ENCODE peak calls at places on chromosome 9, in six cellular contexts. J is hypothalamus; M is kidney tubule cell; V is effector memory CD8-positive, alpha-beta T cell; N is mucosa of gallbladder; B is GM04504. W is an unnamed sample.
A peak's percentile ranks its signal among the peaks of the same experiment; 100 is the strongest.

GRCh38 chr9:127974002-127974768 is 6.6 kb downstream of the EEIG1 start:
- DNase-seq in J (no peak), M (no peak), V (no peak), N (no peak), B (no peak), W (no peak)

GRCh38 chr9:129402931-129403742 is 217.8 kb downstream of the C9orf50 start:
- DNase-seq in J (no peak), M (no peak), V (no peak), N (no peak), B (no peak), W (no peak)

GRCh38 chr9:106350777-106351176 is 512.2 kb upstream of the ZNF462 start:
- DNase-seq in J (no peak), M (no peak), V (no peak), N (no peak), B (no peak), W (no peak)

GRCh38 chr9:70410368-70410767 is 4.1 kb downstream of the KLF9 start:
- DNase-seq in J (no peak), M (peak; percentile 54), V (no peak), N (no peak), B (no peak), W (no peak)

GRCh38 chr9:128192601-128193371 is 1.4 kb upstream of the CIZ1 start:
- DNase-seq in J (peak; percentile 45), M (peak; percentile 99), V (no peak), N (peak; percentile 80), B (peak; percentile 88), W (no peak)

GRCh38 chr9:29475471-29475870 is 1902.2 kb upstream of the C9orf72 start:
- DNase-seq in J (no peak), M (no peak), V (no peak), N (no peak), B (no peak), W (no peak)

GRCh38 chr9:17219261-17219660 is 84.4 kb downstream of the CNTLN start:
- DNase-seq in J (no peak), M (no peak), V (no peak), N (no peak), B (no peak), W (no peak)

GRCh38 chr9:129995409-129996160 is 47.4 kb downstream of the FNBP1 start:
- DNase-seq in J (no peak), M (peak; percentile 53), V (no peak), N (no peak), B (no peak), W (no peak)

GRCh38 chr9:134373269-134373668 is 47.0 kb downstream of the RXRA start:
- DNase-seq in J (no peak), M (no peak), V (no peak), N (no peak), B (no peak), W (no peak)

GRCh38 chr9:103798620-103799019 is 295.5 kb upstream of the SMC2 start:
- DNase-seq in J (no peak), M (peak; percentile 87), V (no peak), N (no peak), B (no peak), W (peak; percentile 83)

GRCh38 chr9:135461936-135462335 is 17.6 kb upstream of the PPP1R26 start:
- DNase-seq in J (no peak), M (no peak), V (no peak), N (no peak), B (no peak), W (no peak)

GRCh38 chr9:92706218-92706940 is 36.4 kb upstream of the IPPK start:
- DNase-seq in J (no peak), M (peak; percentile 43), V (peak; percentile 48), N (no peak), B (no peak), W (no peak)

GRCh38 chr9:21996858-21997257 is 2.3 kb downstream of the CDKN2B-AS1 start:
- DNase-seq in J (no peak), M (no peak), V (no peak), N (no peak), B (no peak), W (no peak)

GRCh38 chr9:16170119-16170518 is 617.3 kb downstream of the CCDC171 start:
- DNase-seq in J (no peak), M (no peak), V (no peak), N (no peak), B (no peak), W (no peak)

GRCh38 chr9:109968702-109969450 is 188.9 kb downstream of the PALM2AKAP2 start:
- DNase-seq in J (no peak), M (peak; percentile 15), V (no peak), N (no peak), B (no peak), W (no peak)

GRCh38 chr9:78562021-78562420 is 265.1 kb downstream of the PSAT1 start:
- DNase-seq in J (no peak), M (no peak), V (no peak), N (no peak), B (no peak), W (peak; percentile 50)

GRCh38 chr9:105881654-105882349 is 187.5 kb downstream of the TMEM38B start:
- DNase-seq in J (peak; percentile 19), M (peak; percentile 66), V (peak; percentile 43), N (peak; percentile 47), B (peak; percentile 15), W (peak; percentile 2)

GRCh38 chr9:105064248-105065118 is 136.5 kb upstream of the ABCA1 start:
- DNase-seq in J (peak; percentile 41), M (peak; percentile 98), V (no peak), N (peak; percentile 92), B (peak; percentile 94), W (peak; percentile 99)

GRCh38 chr9:133589454-133590227 is 19.5 kb downstream of the FAM163B start:
- DNase-seq in J (no peak), M (no peak), V (no peak), N (no peak), B (no peak), W (no peak)

GRCh38 chr9:97440160-97440559 is 28.3 kb downstream of the TDRD7 start:
- DNase-seq in J (no peak), M (no peak), V (no peak), N (no peak), B (no peak), W (no peak)

GRCh38 chr9:36848946-36849345 is 185.1 kb downstream of the PAX5 start:
- DNase-seq in J (no peak), M (no peak), V (no peak), N (no peak), B (no peak), W (no peak)

GRCh38 chr9:2260401-2261306 is 245.5 kb downstream of the SMARCA2 start:
- DNase-seq in J (no peak), M (peak; percentile 88), V (no peak), N (peak; percentile 54), B (no peak), W (peak; percentile 30)

GRCh38 chr9:101705135-101705661 is 33.2 kb downstream of the GRIN3A start:
- DNase-seq in J (no peak), M (peak; percentile 57), V (no peak), N (peak; percentile 13), B (no peak), W (no peak)

GRCh38 chr9:33467526-33467925 is 6.2 kb downstream of the NOL6 start:
- DNase-seq in J (no peak), M (no peak), V (no peak), N (no peak), B (no peak), W (no peak)

GRCh38 chr9:122268041-122268814 is 3.5 kb downstream of the MRRF start:
- DNase-seq in J (no peak), M (no peak), V (no peak), N (no peak), B (no peak), W (no peak)

GRCh38 chr9:125977223-125977622 is 230.1 kb downstream of the PBX3 start:
- DNase-seq in J (no peak), M (peak; percentile 9), V (no peak), N (no peak), B (peak; percentile 3), W (no peak)

GRCh38 chr9:9275656-9276055 is 1337.1 kb downstream of the PTPRD start:
- DNase-seq in J (no peak), M (no peak), V (no peak), N (no peak), B (no peak), W (no peak)

GRCh38 chr9:14992516-14992915 is 82.3 kb upstream of the FREM1 start:
- DNase-seq in J (no peak), M (no peak), V (no peak), N (no peak), B (no peak), W (no peak)

GRCh38 chr9:94198414-94198813 is 60.7 kb upstream of the ZNF169 start:
- DNase-seq in J (no peak), M (no peak), V (no peak), N (no peak), B (no peak), W (no peak)

GRCh38 chr9:71323357-71323756 is 201.9 kb upstream of the TRPM3 start:
- DNase-seq in J (no peak), M (no peak), V (no peak), N (no peak), B (no peak), W (no peak)

GRCh38 chr9:125991886-125992529 is 244.8 kb downstream of the PBX3 start:
- DNase-seq in J (no peak), M (no peak), V (no peak), N (no peak), B (no peak), W (no peak)

GRCh38 chr9:86946712-86947145 is 577 bp downstream of the GAS1 start:
- DNase-seq in J (peak; percentile 81), M (no peak), V (peak; percentile 46), N (peak; percentile 36), B (no peak), W (peak; percentile 25)

GRCh38 chr9:88197781-88198345 is 59.6 kb upstream of the SPATA31C2 start:
- DNase-seq in J (no peak), M (peak; percentile 77), V (no peak), N (no peak), B (peak; percentile 90), W (peak; percentile 39)

GRCh38 chr9:128370752-128371621 is at the start of gene URM1:
- DNase-seq in J (peak; percentile 93), M (peak; percentile 98), V (peak; percentile 93), N (peak; percentile 96), B (peak; percentile 94), W (peak; percentile 80)

GRCh38 chr9:104286792-104287191 is 192.7 kb downstream of the SMC2 start:
- DNase-seq in J (no peak), M (no peak), V (no peak), N (no peak), B (no peak), W (no peak)

GRCh38 chr9:93968451-93969327 is 13.5 kb upstream of the BARX1 start:
- DNase-seq in J (no peak), M (peak; percentile 33), V (no peak), N (no peak), B (no peak), W (no peak)